ENCODE peak calls at places on chromosomes 13 and 19, in six cellular contexts. D, M, Q, O, J and W are unnamed samples.
A peak's percentile ranks its signal among the peaks of the same experiment; 100 is the strongest.

GRCh38 chr19:51786651-51787494 is 8.1 kb upstream of the FPR3 start:
- DNase-seq in O (no peak), D (no peak), M (no peak), Q (no peak), J (no peak), W (no peak)

GRCh38 chr19:11848594-11849263 is at the start of gene ZNF439:
- DNase-seq in Q (peak; percentile 92), D (peak; percentile 78), O (peak; percentile 95), J (peak; percentile 92), M (peak; percentile 73), W (peak; percentile 84)

GRCh38 chr13:113886561-113887112 is 22.8 kb upstream of the GAS6 start:
- DNase-seq in M (no peak), Q (no peak), J (no peak), O (no peak), D (no peak), W (no peak)

GRCh38 chr13:77584111-77584510 is 48.6 kb downstream of the SCEL start:
- DNase-seq in Q (peak; percentile 91), D (peak; percentile 7), M (no peak), O (no peak), J (no peak), W (no peak)

GRCh38 chr19:46308510-46308909 is 11.7 kb downstream of the HIF3A start:
- DNase-seq in Q (no peak), M (no peak), D (no peak), O (no peak), J (no peak), W (no peak)

GRCh38 chr19:53908106-53908932 is 759 bp upstream of the CACNG7 start:
- DNase-seq in O (peak; percentile 76), M (no peak), J (no peak), Q (peak; percentile 89), D (peak; percentile 53), W (peak; percentile 36)

GRCh38 chr13:110137677-110138008 is 169.3 kb downstream of the COL4A1 start:
- DNase-seq in D (no peak), O (peak; percentile 42), J (peak; percentile 65), Q (peak; percentile 19), M (peak; percentile 69), W (no peak)

GRCh38 chr19:14519860-14520407 is 1.7 kb upstream of the DNAJB1 start:
- DNase-seq in O (peak; percentile 32), D (peak; percentile 49), J (no peak), M (no peak), Q (no peak), W (no peak)

GRCh38 chr13:22506286-22506685 is 674.5 kb upstream of the SGCG start:
- DNase-seq in J (no peak), O (no peak), M (no peak), D (no peak), Q (no peak), W (no peak)

GRCh38 chr13:44930280-44930679 is 59.0 kb downstream of the NUFIP1 start:
- DNase-seq in M (no peak), J (no peak), Q (no peak), D (no peak), O (no peak), W (no peak)

GRCh38 chr13:60111726-60112125 is 52.0 kb downstream of the DIAPH3 start:
- DNase-seq in J (no peak), Q (no peak), M (no peak), O (no peak), D (peak; percentile 63), W (no peak)

GRCh38 chr19:55198651-55199050 is 10.7 kb downstream of the PTPRH start:
- DNase-seq in O (no peak), D (no peak), Q (no peak), M (no peak), J (no peak), W (no peak)

GRCh38 chr19:588758-589692 is 656 bp upstream of the HCN2 start:
- DNase-seq in J (no peak), O (peak; percentile 22), M (no peak), Q (no peak), D (no peak), W (no peak)

GRCh38 chr13:85812282-85812681 is 13.1 kb upstream of the SLITRK6 start:
- DNase-seq in O (no peak), J (no peak), D (no peak), M (no peak), Q (no peak), W (no peak)

GRCh38 chr19:15260939-15261338 is 28.7 kb upstream of the EPHX3 start:
- DNase-seq in Q (no peak), D (no peak), J (no peak), O (no peak), M (no peak), W (no peak)

GRCh38 chr19:10718205-10719196 is 622 bp downstream of the DNM2 start:
- DNase-seq in M (peak; percentile 68), D (peak; percentile 45), J (peak; percentile 39), Q (no peak), O (peak; percentile 65), W (peak; percentile 74)

GRCh38 chr13:96091164-96091931 is 1.4 kb downstream of the HS6ST3 start:
- DNase-seq in Q (no peak), D (peak; percentile 1), M (peak; percentile 7), O (peak; percentile 1), J (no peak), W (peak; percentile 8)

GRCh38 chr19:17398902-17399527 is 5.0 kb upstream of the CCDC194 start:
- DNase-seq in D (no peak), Q (no peak), M (no peak), J (no peak), O (no peak), W (no peak)

GRCh38 chr13:75761373-75761772 is 125.2 kb downstream of the LMO7 start:
- DNase-seq in D (no peak), J (no peak), O (peak; percentile 24), Q (no peak), M (peak; percentile 35), W (no peak)

GRCh38 chr13:62320129-62320724 is 904.6 kb upstream of the PCDH20 start:
- DNase-seq in Q (peak; percentile 13), O (no peak), M (peak; percentile 75), D (peak; percentile 60), J (no peak), W (peak; percentile 25)

GRCh38 chr19:23785982-23786381 is 27.3 kb upstream of the ZNF681 start:
- DNase-seq in J (no peak), Q (no peak), M (no peak), D (no peak), O (no peak), W (no peak)

GRCh38 chr19:35437152-35437951 is 10.7 kb upstream of the FFAR2 start:
- DNase-seq in O (no peak), Q (no peak), D (no peak), M (no peak), J (no peak), W (no peak)

GRCh38 chr19:16381756-16382401 is 57.3 kb downstream of the KLF2 start:
- DNase-seq in Q (peak; percentile 71), D (no peak), O (no peak), M (no peak), J (peak; percentile 90), W (no peak)

GRCh38 chr13:63167699-63168337 is 1752.2 kb upstream of the PCDH20 start:
- DNase-seq in M (no peak), O (no peak), Q (no peak), D (no peak), J (no peak), W (no peak)

GRCh38 chr13:84362777-84363176 is 480.5 kb upstream of the SLITRK1 start:
- DNase-seq in D (peak; percentile 3), O (no peak), J (no peak), Q (no peak), M (no peak), W (no peak)

GRCh38 chr19:49682274-49682673 is 5.2 kb downstream of the PRMT1 start:
- DNase-seq in M (no peak), Q (no peak), O (no peak), D (no peak), J (no peak), W (no peak)

GRCh38 chr19:29671393-29672076 is 6.3 kb downstream of the PLEKHF1 start:
- DNase-seq in D (peak; percentile 70), Q (no peak), O (peak; percentile 94), M (peak; percentile 98), J (no peak), W (peak; percentile 84)

GRCh38 chr13:20191311-20191901 is 1.3 kb downstream of the GJB2 start:
- DNase-seq in D (no peak), O (no peak), M (no peak), Q (no peak), J (no peak), W (no peak)

GRCh38 chr19:5108123-5108613 is 139.3 kb downstream of the KDM4B start:
- DNase-seq in O (no peak), J (no peak), D (no peak), M (no peak), Q (no peak), W (no peak)